ENCODE peak calls at places on chromosomes 6 and 20, in ten cellular contexts. One of them, this sample, is unnamed.

GRCh38 chr6:1524040-1524480 is 85.7 kb upstream of the FOXC1 start:
- DNase-seq in transverse colon: peak
- DNase-seq in stomach: peak
- DNase-seq in activated B cell treated with CpG ODN at 0.5 μM for 24 hours: peak
- DNase-seq in hepatocyte: peak
- DNase-seq in GM23338: peak
- DNase-seq in fibroblast of the aortic adventitia: peak
- DNase-seq in left ventricle myocardium inferior: peak
- DNase-seq in BJ: no peak
- DNase-seq in AG10803: peak
- DNase-seq in this sample: no peak

GRCh38 chr6:4281341-4282293 is 146.2 kb upstream of the ECI2 start:
- DNase-seq in transverse colon: peak
- DNase-seq in stomach: peak
- DNase-seq in activated B cell treated with CpG ODN at 0.5 μM for 24 hours: peak
- DNase-seq in hepatocyte: peak
- DNase-seq in GM23338: peak
- DNase-seq in fibroblast of the aortic adventitia: peak
- DNase-seq in left ventricle myocardium inferior: peak
- DNase-seq in BJ: no peak
- DNase-seq in AG10803: no peak
- DNase-seq in this sample: peak

GRCh38 chr6:16132909-16133308 is 4.0 kb downstream of the MYLIP start:
- DNase-seq in transverse colon: no peak
- DNase-seq in stomach: no peak
- DNase-seq in activated B cell treated with CpG ODN at 0.5 μM for 24 hours: no peak
- DNase-seq in hepatocyte: peak
- DNase-seq in GM23338: no peak
- DNase-seq in fibroblast of the aortic adventitia: no peak
- DNase-seq in left ventricle myocardium inferior: no peak
- DNase-seq in BJ: no peak
- DNase-seq in AG10803: no peak
- DNase-seq in this sample: no peak

GRCh38 chr20:38536310-38536709 is 44.7 kb upstream of the ADIG start:
- DNase-seq in transverse colon: no peak
- DNase-seq in stomach: no peak
- DNase-seq in activated B cell treated with CpG ODN at 0.5 μM for 24 hours: no peak
- DNase-seq in hepatocyte: no peak
- DNase-seq in GM23338: no peak
- DNase-seq in fibroblast of the aortic adventitia: peak
- DNase-seq in left ventricle myocardium inferior: no peak
- DNase-seq in BJ: no peak
- DNase-seq in AG10803: peak
- DNase-seq in this sample: no peak

GRCh38 chr6:138691595-138692057 is 81.9 kb upstream of the CCDC28A start:
- DNase-seq in transverse colon: no peak
- DNase-seq in stomach: peak
- DNase-seq in activated B cell treated with CpG ODN at 0.5 μM for 24 hours: no peak
- DNase-seq in hepatocyte: peak
- DNase-seq in GM23338: peak
- DNase-seq in fibroblast of the aortic adventitia: peak
- DNase-seq in left ventricle myocardium inferior: no peak
- DNase-seq in BJ: no peak
- DNase-seq in AG10803: peak
- DNase-seq in this sample: peak

GRCh38 chr6:117548797-117549301 is 53.5 kb downstream of the GOPC start:
- DNase-seq in transverse colon: no peak
- DNase-seq in stomach: no peak
- DNase-seq in activated B cell treated with CpG ODN at 0.5 μM for 24 hours: no peak
- DNase-seq in hepatocyte: no peak
- DNase-seq in GM23338: peak
- DNase-seq in fibroblast of the aortic adventitia: peak
- DNase-seq in left ventricle myocardium inferior: no peak
- DNase-seq in BJ: no peak
- DNase-seq in AG10803: peak
- DNase-seq in this sample: peak

GRCh38 chr6:52724041-52724405 is 39.3 kb downstream of the GSTA2 start:
- DNase-seq in transverse colon: no peak
- DNase-seq in stomach: no peak
- DNase-seq in activated B cell treated with CpG ODN at 0.5 μM for 24 hours: no peak
- DNase-seq in hepatocyte: no peak
- DNase-seq in GM23338: no peak
- DNase-seq in fibroblast of the aortic adventitia: peak
- DNase-seq in left ventricle myocardium inferior: no peak
- DNase-seq in BJ: peak
- DNase-seq in AG10803: peak
- DNase-seq in this sample: no peak

GRCh38 chr20:22808628-22809027 is 224.3 kb upstream of the FOXA2 start:
- DNase-seq in transverse colon: no peak
- DNase-seq in stomach: no peak
- DNase-seq in activated B cell treated with CpG ODN at 0.5 μM for 24 hours: no peak
- DNase-seq in hepatocyte: no peak
- DNase-seq in GM23338: no peak
- DNase-seq in fibroblast of the aortic adventitia: no peak
- DNase-seq in left ventricle myocardium inferior: no peak
- DNase-seq in BJ: no peak
- DNase-seq in AG10803: no peak
- DNase-seq in this sample: no peak

GRCh38 chr6:109383438-109383940 is 1.2 kb upstream of the CD164 start:
- DNase-seq in transverse colon: no peak
- DNase-seq in stomach: no peak
- DNase-seq in activated B cell treated with CpG ODN at 0.5 μM for 24 hours: no peak
- DNase-seq in hepatocyte: no peak
- DNase-seq in GM23338: no peak
- DNase-seq in fibroblast of the aortic adventitia: no peak
- DNase-seq in left ventricle myocardium inferior: no peak
- DNase-seq in BJ: no peak
- DNase-seq in AG10803: no peak
- DNase-seq in this sample: no peak

GRCh38 chr6:5950448-5950847 is 56.3 kb downstream of the NRN1 start:
- DNase-seq in transverse colon: no peak
- DNase-seq in stomach: no peak
- DNase-seq in activated B cell treated with CpG ODN at 0.5 μM for 24 hours: no peak
- DNase-seq in hepatocyte: no peak
- DNase-seq in GM23338: peak
- DNase-seq in fibroblast of the aortic adventitia: no peak
- DNase-seq in left ventricle myocardium inferior: no peak
- DNase-seq in BJ: no peak
- DNase-seq in AG10803: peak
- DNase-seq in this sample: no peak

GRCh38 chr20:45433316-45433715 is 17.4 kb downstream of the PIGT start:
- DNase-seq in transverse colon: peak
- DNase-seq in stomach: no peak
- DNase-seq in activated B cell treated with CpG ODN at 0.5 μM for 24 hours: no peak
- DNase-seq in hepatocyte: no peak
- DNase-seq in GM23338: peak
- DNase-seq in fibroblast of the aortic adventitia: peak
- DNase-seq in left ventricle myocardium inferior: peak
- DNase-seq in BJ: no peak
- DNase-seq in AG10803: peak
- DNase-seq in this sample: peak

GRCh38 chr20:23024701-23025100 is 10.4 kb upstream of the SSTR4 start:
- DNase-seq in transverse colon: no peak
- DNase-seq in stomach: no peak
- DNase-seq in activated B cell treated with CpG ODN at 0.5 μM for 24 hours: no peak
- DNase-seq in hepatocyte: no peak
- DNase-seq in GM23338: no peak
- DNase-seq in fibroblast of the aortic adventitia: peak
- DNase-seq in left ventricle myocardium inferior: no peak
- DNase-seq in BJ: no peak
- DNase-seq in AG10803: no peak
- DNase-seq in this sample: no peak

GRCh38 chr6:136315594-136315993 is 25.9 kb upstream of the BCLAF1 start:
- DNase-seq in transverse colon: no peak
- DNase-seq in stomach: no peak
- DNase-seq in activated B cell treated with CpG ODN at 0.5 μM for 24 hours: no peak
- DNase-seq in hepatocyte: no peak
- DNase-seq in GM23338: no peak
- DNase-seq in fibroblast of the aortic adventitia: no peak
- DNase-seq in left ventricle myocardium inferior: no peak
- DNase-seq in BJ: no peak
- DNase-seq in AG10803: no peak
- DNase-seq in this sample: no peak

GRCh38 chr6:136317976-136318375 is 28.3 kb upstream of the BCLAF1 start:
- DNase-seq in transverse colon: no peak
- DNase-seq in stomach: no peak
- DNase-seq in activated B cell treated with CpG ODN at 0.5 μM for 24 hours: no peak
- DNase-seq in hepatocyte: no peak
- DNase-seq in GM23338: no peak
- DNase-seq in fibroblast of the aortic adventitia: no peak
- DNase-seq in left ventricle myocardium inferior: no peak
- DNase-seq in BJ: no peak
- DNase-seq in AG10803: no peak
- DNase-seq in this sample: no peak

GRCh38 chr6:136319732-136320131 is 30.1 kb upstream of the BCLAF1 start:
- DNase-seq in transverse colon: no peak
- DNase-seq in stomach: no peak
- DNase-seq in activated B cell treated with CpG ODN at 0.5 μM for 24 hours: no peak
- DNase-seq in hepatocyte: no peak
- DNase-seq in GM23338: no peak
- DNase-seq in fibroblast of the aortic adventitia: no peak
- DNase-seq in left ventricle myocardium inferior: no peak
- DNase-seq in BJ: no peak
- DNase-seq in AG10803: no peak
- DNase-seq in this sample: no peak

GRCh38 chr6:136318676-136319075 is 29.0 kb upstream of the BCLAF1 start:
- DNase-seq in transverse colon: no peak
- DNase-seq in stomach: no peak
- DNase-seq in activated B cell treated with CpG ODN at 0.5 μM for 24 hours: no peak
- DNase-seq in hepatocyte: no peak
- DNase-seq in GM23338: no peak
- DNase-seq in fibroblast of the aortic adventitia: peak
- DNase-seq in left ventricle myocardium inferior: no peak
- DNase-seq in BJ: no peak
- DNase-seq in AG10803: peak
- DNase-seq in this sample: no peak

GRCh38 chr6:136317023-136317649 is 27.5 kb upstream of the BCLAF1 start:
- DNase-seq in transverse colon: peak
- DNase-seq in stomach: peak
- DNase-seq in activated B cell treated with CpG ODN at 0.5 μM for 24 hours: no peak
- DNase-seq in hepatocyte: peak
- DNase-seq in GM23338: peak
- DNase-seq in fibroblast of the aortic adventitia: peak
- DNase-seq in left ventricle myocardium inferior: no peak
- DNase-seq in BJ: no peak
- DNase-seq in AG10803: peak
- DNase-seq in this sample: no peak
- TF ChIP-seq CTCF in transverse colon: peak
- TF ChIP-seq CTCF in stomach: peak
- TF ChIP-seq CTCF in activated B cell treated with CpG ODN at 0.5 μM for 24 hours: no peak
- TF ChIP-seq CTCF in hepatocyte: peak
- TF ChIP-seq CTCF in GM23338: peak
- TF ChIP-seq CTCF in fibroblast of the aortic adventitia: peak
- TF ChIP-seq CTCF in left ventricle myocardium inferior: peak
- TF ChIP-seq CTCF in BJ: peak
- TF ChIP-seq CTCF in AG10803: peak
- TF ChIP-seq CTCF in this sample: peak

DNA sequence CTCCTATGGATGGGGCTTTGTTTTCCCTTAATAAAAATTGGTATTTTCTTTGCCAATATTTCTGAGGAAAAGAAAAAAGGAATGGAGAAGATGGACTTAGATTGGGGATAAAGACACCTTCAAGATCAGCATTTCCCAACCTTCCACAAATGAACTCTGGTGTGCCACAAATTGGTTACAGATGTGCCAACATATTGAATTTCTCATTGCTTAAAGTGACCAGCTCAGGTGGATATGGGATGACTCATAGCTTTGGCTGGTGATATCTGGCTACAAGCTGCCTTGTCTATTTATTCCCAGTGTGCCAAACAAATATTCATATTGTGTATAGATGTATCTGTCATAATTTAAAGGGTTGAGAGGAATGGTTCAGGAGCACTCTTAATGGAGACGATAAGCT is 32.5 kb downstream of the THEMIS start:
- DNase-seq in transverse colon: no peak
- DNase-seq in stomach: no peak
- DNase-seq in activated B cell treated with CpG ODN at 0.5 μM for 24 hours: no peak
- DNase-seq in hepatocyte: no peak
- DNase-seq in GM23338: no peak
- DNase-seq in fibroblast of the aortic adventitia: no peak
- DNase-seq in left ventricle myocardium inferior: no peak
- DNase-seq in BJ: no peak
- DNase-seq in AG10803: peak
- DNase-seq in this sample: no peak
- TF ChIP-seq CTCF in transverse colon: no peak
- TF ChIP-seq CTCF in stomach: no peak
- TF ChIP-seq CTCF in activated B cell treated with CpG ODN at 0.5 μM for 24 hours: no peak
- TF ChIP-seq CTCF in hepatocyte: no peak
- TF ChIP-seq CTCF in GM23338: no peak
- TF ChIP-seq CTCF in fibroblast of the aortic adventitia: no peak
- TF ChIP-seq CTCF in left ventricle myocardium inferior: no peak
- TF ChIP-seq CTCF in BJ: no peak
- TF ChIP-seq CTCF in AG10803: no peak
- TF ChIP-seq CTCF in this sample: no peak

DNA sequence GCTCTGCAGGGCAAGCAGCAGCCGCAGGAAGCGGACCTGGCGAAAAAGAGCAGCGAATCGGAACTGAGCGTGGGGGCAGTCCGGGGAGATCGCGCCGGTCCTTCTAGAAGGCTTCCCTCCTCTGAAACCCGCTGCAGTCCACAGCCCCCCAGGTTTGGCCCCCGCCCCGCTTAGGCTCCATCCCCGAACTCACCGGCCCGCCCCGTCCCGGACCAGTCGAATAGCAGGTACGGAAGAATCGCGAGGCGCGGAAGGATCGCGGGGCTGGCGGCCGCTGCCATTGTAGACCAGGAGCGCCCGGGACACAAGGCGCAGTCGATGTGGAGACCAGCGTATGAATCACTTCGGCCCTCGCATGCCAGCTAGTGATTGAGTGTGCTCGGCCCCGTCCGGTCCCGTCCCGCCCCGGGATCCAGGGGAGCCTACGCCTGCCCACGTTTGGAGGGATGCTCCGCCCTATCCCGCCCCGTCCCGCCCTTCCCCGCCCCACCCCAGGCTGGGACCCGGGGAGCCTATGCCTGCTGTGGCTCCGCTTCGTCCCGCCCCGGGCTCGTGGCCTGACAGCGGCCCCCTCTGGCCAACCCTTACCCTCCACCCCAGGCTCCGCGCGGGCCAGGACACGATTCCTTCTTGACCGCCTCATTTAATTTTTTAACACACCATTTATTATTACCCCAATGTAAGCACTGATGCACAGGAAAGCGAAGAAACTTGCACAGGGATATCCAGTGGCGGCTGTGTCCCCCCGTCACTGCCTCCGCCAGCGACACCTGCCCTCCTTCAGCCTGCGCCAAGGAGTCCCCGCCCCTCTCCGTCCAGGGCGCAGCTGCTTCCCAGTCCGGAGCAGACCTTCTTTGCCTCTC is at the start of gene ULBP3:
- DNase-seq in transverse colon: peak
- DNase-seq in stomach: peak
- DNase-seq in activated B cell treated with CpG ODN at 0.5 μM for 24 hours: peak
- DNase-seq in hepatocyte: peak
- DNase-seq in GM23338: peak
- DNase-seq in fibroblast of the aortic adventitia: peak
- DNase-seq in left ventricle myocardium inferior: peak
- DNase-seq in BJ: peak
- DNase-seq in AG10803: peak
- DNase-seq in this sample: peak
- TF ChIP-seq CTCF in transverse colon: peak
- TF ChIP-seq CTCF in stomach: peak
- TF ChIP-seq CTCF in activated B cell treated with CpG ODN at 0.5 μM for 24 hours: no peak
- TF ChIP-seq CTCF in hepatocyte: peak
- TF ChIP-seq CTCF in GM23338: peak
- TF ChIP-seq CTCF in fibroblast of the aortic adventitia: peak
- TF ChIP-seq CTCF in left ventricle myocardium inferior: peak
- TF ChIP-seq CTCF in BJ: peak
- TF ChIP-seq CTCF in AG10803: peak
- TF ChIP-seq CTCF in this sample: peak

GRCh38 chr20:62583424-62583920 is 58.8 kb upstream of the SLCO4A1 start:
- DNase-seq in transverse colon: no peak
- DNase-seq in stomach: no peak
- DNase-seq in activated B cell treated with CpG ODN at 0.5 μM for 24 hours: no peak
- DNase-seq in hepatocyte: peak
- DNase-seq in GM23338: peak
- DNase-seq in fibroblast of the aortic adventitia: peak
- DNase-seq in left ventricle myocardium inferior: no peak
- DNase-seq in BJ: no peak
- DNase-seq in AG10803: peak
- DNase-seq in this sample: no peak
- TF ChIP-seq CTCF in transverse colon: no peak
- TF ChIP-seq CTCF in stomach: no peak
- TF ChIP-seq CTCF in activated B cell treated with CpG ODN at 0.5 μM for 24 hours: no peak
- TF ChIP-seq CTCF in hepatocyte: peak
- TF ChIP-seq CTCF in GM23338: peak
- TF ChIP-seq CTCF in fibroblast of the aortic adventitia: no peak
- TF ChIP-seq CTCF in left ventricle myocardium inferior: no peak
- TF ChIP-seq CTCF in BJ: no peak
- TF ChIP-seq CTCF in AG10803: peak
- TF ChIP-seq CTCF in this sample: peak

This sample was measured in retinal pigment epithelial cell.